ENCODE peak calls at places on chromosomes 13 and 19, in nine cellular contexts. U is foreskin fibroblast; N is stimulated activated CD8-positive, alpha-beta memory T cell treated with anti-CD3 and anti-CD28 coated beads, Interleukin-15, amount 100 ng/mL, for 24 hours; G is cardiac fibroblast; E is D341Med; C is H9; O is anterior cingulate cortex; R is left colon; K is hepatic stellate cell. V is an unnamed sample.

GRCh38 chr13:101628900-101629299 is 176.4 kb downstream of the ITGBL1 start:
- DNase-seq in U (no peak), N (no peak), G (no peak), E (no peak), C (no peak), O (no peak), R (no peak), K (no peak), V (no peak)

GRCh38 chr13:95235199-95235726 is 66.0 kb downstream of the ABCC4 start:
- DNase-seq in U (no peak), N (no peak), G (peak), E (no peak), C (no peak), O (no peak), R (no peak), K (no peak), V (no peak)

GRCh38 chr19:55632463-55632834 is 8.1 kb upstream of the ZNF784 start:
- DNase-seq in U (peak), N (no peak), G (peak), E (peak), C (peak), O (peak), R (peak), K (peak), V (peak)

GRCh38 chr19:11191273-11191755 is 6.0 kb downstream of the KANK2 start:
- DNase-seq in U (peak), N (no peak), G (peak), E (peak), C (no peak), O (no peak), R (no peak), K (peak), V (no peak)

GRCh38 chr13:72204291-72204690 is 337.3 kb upstream of the DACH1 start:
- DNase-seq in U (peak), N (no peak), G (peak), E (no peak), C (no peak), O (no peak), R (no peak), K (no peak), V (no peak)

GRCh38 chr13:90365130-90365529 is 982.4 kb upstream of the MIR17HG start:
- DNase-seq in U (no peak), N (no peak), G (peak), E (no peak), C (no peak), O (no peak), R (no peak), K (no peak), V (no peak)

GRCh38 chr19:35268546-35269424 is at the start of gene USF2:
- DNase-seq in U (peak), N (no peak), G (peak), E (peak), C (peak), O (peak), R (peak), K (peak), V (no peak)

GRCh38 chr13:51266642-51267041 is 44.4 kb downstream of the FAM124A start:
- DNase-seq in U (no peak), N (no peak), G (no peak), E (peak), C (no peak), O (no peak), R (no peak), K (no peak), V (no peak)

GRCh38 chr13:80361883-80362327 is 21.0 kb upstream of the SPRY2 start:
- DNase-seq in U (no peak), N (no peak), G (no peak), E (no peak), C (peak), O (peak), R (no peak), K (no peak), V (no peak)

GRCh38 chr13:114122591-114123211 is 9.7 kb downstream of the RASA3 start:
- DNase-seq in U (no peak), N (no peak), G (no peak), E (no peak), C (no peak), O (no peak), R (no peak), K (no peak), V (no peak)

GRCh38 chr13:75458696-75459422 is 23.1 kb downstream of the TBC1D4 start:
- DNase-seq in U (no peak), N (no peak), G (peak), E (peak), C (peak), O (no peak), R (peak), K (no peak), V (peak)

GRCh38 chr13:25489238-25489637 is 117.5 kb downstream of the ATP8A2 start:
- DNase-seq in U (no peak), N (no peak), G (no peak), E (no peak), C (peak), O (no peak), R (no peak), K (no peak), V (no peak)

GRCh38 chr19:10625003-10625761 is at the start of gene SLC44A2:
- DNase-seq in U (peak), N (no peak), G (peak), E (no peak), C (peak), O (peak), R (peak), K (peak), V (no peak)

GRCh38 chr13:52786747-52787146 is 47.1 kb upstream of the CNMD start:
- DNase-seq in U (no peak), N (no peak), G (no peak), E (no peak), C (no peak), O (peak), R (no peak), K (no peak), V (no peak)